ENCODE peak calls at places on chromosomes 2 and 18, in seven cellular contexts. A, O, T, P, U, M and N are unnamed samples.

GRCh38 chr2:66528974-66529724 is 94.2 kb downstream of the MEIS1 start:
- DNase-seq in T (no peak), O (no peak), P (no peak), M (no peak), A (no peak), U (no peak), N (no peak)

GRCh38 chr2:14634885-14635871 is 2.7 kb downstream of the LRATD1 start:
- DNase-seq in P (peak), M (peak), U (no peak), O (peak), T (no peak), A (peak), N (no peak)

GRCh38 chr2:150994041-150994440 is 267.6 kb downstream of the RBM43 start:
- DNase-seq in A (no peak), T (peak), U (no peak), O (no peak), M (peak), P (no peak), N (no peak)

GRCh38 chr2:95158891-95159619 is 593 bp downstream of the ZNF514 start:
- DNase-seq in A (peak), T (no peak), M (peak), O (peak), P (no peak), U (peak), N (no peak)

GRCh38 chr2:156115338-156115737 is 217.2 kb downstream of the NR4A2 start:
- DNase-seq in T (no peak), M (peak), U (no peak), A (no peak), P (no peak), O (no peak), N (no peak)

GRCh38 chr2:236688563-236689392 is 119.2 kb downstream of the ACKR3 start:
- DNase-seq in M (no peak), T (no peak), P (no peak), A (no peak), O (no peak), U (no peak), N (no peak)

GRCh38 chr2:29336334-29336733 is 221.1 kb downstream of the CLIP4 start:
- DNase-seq in A (no peak), U (no peak), T (no peak), P (no peak), M (no peak), O (no peak), N (no peak)

GRCh38 chr2:124908411-124908810 is 883.3 kb downstream of the CNTNAP5 start:
- DNase-seq in U (no peak), P (no peak), O (no peak), M (peak), A (no peak), T (no peak), N (no peak)

GRCh38 chr2:17538844-17539554 is 1.5 kb upstream of the VSNL1 start:
- DNase-seq in O (peak), M (peak), T (no peak), P (peak), A (peak), U (peak), N (no peak)

GRCh38 chr2:30509716-30510115 is 62.7 kb downstream of the LCLAT1 start:
- DNase-seq in P (no peak), T (no peak), A (no peak), O (no peak), U (no peak), M (no peak), N (no peak)

GRCh38 chr2:144350151-144350802 is 169.6 kb downstream of the ZEB2 start:
- DNase-seq in P (no peak), T (no peak), M (peak), O (peak), A (no peak), U (no peak), N (no peak)

GRCh38 chr2:233535276-233535675 is 31.3 kb downstream of the USP40 start:
- DNase-seq in M (no peak), U (no peak), P (no peak), A (no peak), T (no peak), O (no peak), N (no peak)

GRCh38 chr2:14942991-14943390 is 310.5 kb downstream of the LRATD1 start:
- DNase-seq in T (no peak), P (no peak), A (no peak), M (no peak), O (no peak), U (no peak), N (no peak)

GRCh38 chr2:184326076-184326475 is 272.3 kb upstream of the ZNF804A start:
- DNase-seq in T (no peak), O (no peak), A (no peak), M (no peak), U (no peak), P (no peak), N (no peak)

GRCh38 chr2:187959821-187960220 is 331.9 kb upstream of the GULP1 start:
- DNase-seq in T (no peak), A (no peak), U (peak), M (peak), O (no peak), P (no peak), N (peak)

DNA sequence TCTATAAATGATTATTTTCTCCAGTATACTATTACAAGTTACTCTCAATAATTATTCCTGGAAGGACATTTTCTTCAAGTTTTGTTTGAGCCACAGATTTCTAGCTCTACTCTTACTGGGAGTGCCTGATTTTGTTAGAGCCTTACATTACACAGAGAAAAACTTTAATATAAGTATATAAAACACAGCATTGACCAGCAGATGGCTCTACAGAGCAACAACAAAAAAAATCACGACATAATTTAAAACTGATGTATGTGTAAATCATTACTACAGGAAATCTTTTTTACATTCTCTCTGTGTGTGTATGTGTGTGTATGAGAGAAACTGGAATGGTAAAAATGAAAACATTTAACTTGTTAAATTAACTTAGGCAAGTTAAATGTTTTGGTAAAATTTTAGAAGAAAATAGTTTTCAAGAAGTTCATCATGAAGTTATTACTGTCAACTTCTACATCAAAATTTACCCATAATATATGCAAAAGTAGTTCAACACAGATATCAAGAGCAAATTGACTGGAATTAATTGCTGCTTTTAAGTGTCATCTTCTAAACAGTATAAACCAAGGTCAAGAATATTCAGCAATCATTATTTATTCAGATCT is 103.3 kb downstream of the MDH1 start:
- DNase-seq in U (peak), A (no peak), O (peak), P (no peak), T (no peak), M (peak), N (peak)
- TF ChIP-seq CTCF in U (peak), A (no peak), O (peak), P (peak), T (peak), M (peak), N (peak)

GRCh38 chr2:71452565-71452964 is 796 bp upstream of the DYSF start:
- DNase-seq in O (no peak), A (no peak), M (peak), T (no peak), P (no peak), U (peak), N (no peak)
- H3K4me3 ChIP-seq in O (no peak), A (no peak), M (no peak), T (no peak), P (no peak), U (no peak), N (no peak)

DNA sequence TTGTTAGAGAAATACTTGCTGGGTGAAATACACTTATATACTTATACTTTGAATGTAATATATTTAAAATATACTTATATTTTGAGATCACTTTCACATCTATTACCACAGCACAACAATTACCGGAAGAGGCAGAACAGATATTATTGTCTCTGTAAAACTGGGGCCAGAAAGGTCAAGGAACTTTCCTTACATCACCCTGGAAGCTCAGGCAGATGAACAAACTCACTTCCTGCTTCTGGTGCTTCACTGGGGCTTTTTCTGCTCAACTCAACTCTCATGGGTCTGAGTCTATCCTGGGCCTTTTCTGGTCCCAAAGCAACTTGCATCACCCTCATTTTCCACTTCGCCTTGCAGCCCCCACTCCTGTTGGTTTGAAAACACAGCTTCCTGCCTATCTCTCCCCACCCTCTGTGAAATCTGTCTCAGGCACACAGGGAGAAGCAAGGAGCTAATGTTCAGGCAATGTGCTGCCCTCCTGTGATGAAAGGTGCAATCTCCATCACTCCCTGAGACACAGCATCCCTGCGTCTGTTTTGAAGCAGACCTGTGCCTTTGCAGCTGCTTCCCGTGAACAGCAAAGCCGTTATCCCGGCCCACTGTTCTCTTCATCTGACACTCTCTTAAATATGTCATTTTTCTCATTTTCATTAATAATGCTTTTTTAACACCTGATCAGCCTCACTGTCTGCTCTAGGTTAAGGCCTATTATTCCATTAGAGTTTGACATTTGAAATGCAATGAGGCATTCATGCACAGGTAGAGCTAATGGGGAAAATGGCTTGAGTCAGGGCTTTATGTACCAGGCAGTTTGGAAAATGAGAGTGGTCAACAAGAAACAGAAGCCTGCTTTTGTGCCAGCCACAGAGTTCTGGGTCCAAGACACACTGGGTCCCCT is 251.9 kb upstream of the CHAC2 start:
- DNase-seq in P (no peak), T (no peak), O (no peak), U (peak), A (no peak), M (peak), N (no peak)
- TF ChIP-seq CTCF in P (no peak), T (peak), O (peak), U (no peak), A (no peak), M (peak), N (no peak)

DNA sequence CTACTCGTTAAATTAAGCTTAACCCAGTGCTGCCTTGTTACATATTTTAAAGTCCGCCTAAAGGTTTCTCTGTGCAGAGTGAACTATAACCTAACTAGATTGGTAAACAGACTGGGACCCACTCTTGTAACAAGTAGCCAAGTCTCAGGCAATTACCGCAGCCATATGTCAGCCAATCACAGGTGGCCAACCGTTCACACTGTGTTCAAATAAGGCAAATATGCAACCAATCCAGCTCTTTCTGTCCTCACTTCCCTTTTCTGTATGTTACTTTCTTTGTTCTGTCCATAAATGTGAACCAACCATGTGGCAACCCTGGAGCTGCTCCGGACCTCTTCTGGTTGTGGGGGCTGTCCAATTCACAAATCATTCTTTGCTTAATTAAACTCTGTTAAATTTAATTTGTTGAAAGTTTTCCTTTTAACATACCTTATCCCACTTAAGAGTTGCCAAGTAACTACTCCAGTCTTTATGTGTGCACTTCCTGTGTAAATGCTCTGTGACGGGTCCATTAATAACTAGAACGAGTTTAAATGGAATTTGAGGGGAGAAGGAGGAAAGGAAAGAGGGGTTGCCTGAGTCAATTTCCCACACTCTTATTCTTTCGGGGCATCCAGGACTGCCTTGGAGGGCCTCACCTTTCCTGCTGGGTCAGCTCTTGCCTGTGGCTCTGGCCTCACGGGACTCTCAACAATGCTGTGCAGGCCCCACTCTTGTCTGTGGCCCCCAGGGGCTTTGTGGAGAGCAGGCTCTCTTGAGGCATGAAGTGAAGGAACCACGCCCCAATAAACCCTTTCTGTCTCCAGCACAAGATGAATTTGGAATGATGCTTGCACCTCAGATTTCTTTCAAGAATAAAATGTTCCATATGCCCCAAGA is 6.6 kb upstream of the RPL37A start:
- DNase-seq in A (no peak), P (no peak), M (no peak), U (peak), T (no peak), O (no peak), N (no peak)
- H3K4me3 ChIP-seq in A (no peak), P (no peak), M (no peak), U (peak), T (no peak), O (no peak), N (no peak)

GRCh38 chr18:39685303-39685902 is 2119.8 kb upstream of the CELF4 start:
- DNase-seq in P (no peak), O (no peak), M (no peak), T (no peak), A (no peak), U (no peak), N (no peak)

GRCh38 chr18:39675916-39676315 is 2110.3 kb upstream of the CELF4 start:
- DNase-seq in U (no peak), O (no peak), A (no peak), T (no peak), P (no peak), M (peak), N (no peak)

GRCh38 chr18:39675358-39675757 is 2109.8 kb upstream of the CELF4 start:
- DNase-seq in A (no peak), U (no peak), O (peak), T (peak), P (no peak), M (peak), N (peak)

DNA sequence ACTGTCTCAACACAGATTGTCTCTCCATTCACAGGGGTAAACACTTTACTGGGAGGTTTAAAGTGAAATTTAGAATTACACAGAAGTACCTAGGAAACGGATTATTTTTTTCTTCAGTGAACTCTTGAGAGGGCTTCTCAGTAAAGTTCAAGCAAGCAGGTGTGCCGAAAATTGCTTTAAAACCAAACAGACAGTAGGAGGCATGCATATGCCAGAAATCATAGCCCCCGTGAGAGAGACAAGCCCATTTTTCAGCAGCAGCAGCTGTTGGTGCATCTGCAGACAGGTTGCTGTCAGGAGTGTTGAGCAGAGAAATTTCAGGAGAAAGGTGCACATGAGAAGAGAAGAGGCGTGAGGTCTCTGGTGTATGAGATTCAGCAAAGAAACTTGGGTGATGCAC is 2115.5 kb upstream of the CELF4 start:
- DNase-seq in T (no peak), P (no peak), A (no peak), M (no peak), U (no peak), O (no peak), N (no peak)
- TF ChIP-seq CTCF in T (no peak), P (no peak), A (no peak), M (no peak), U (no peak), O (no peak), N (no peak)

GRCh38 chr2:130728007-130728454 is 839 bp upstream of the GPR148 start:
- DNase-seq in T (no peak), A (peak), O (no peak), M (peak), U (peak), P (no peak), N (no peak)

GRCh38 chr2:130728549-130729310 is at the start of gene GPR148:
- DNase-seq in P (no peak), T (no peak), O (no peak), M (no peak), U (no peak), A (peak), N (no peak)

GRCh38 chr2:130726614-130727180 is 2.2 kb upstream of the GPR148 start:
- DNase-seq in M (no peak), T (no peak), A (peak), U (no peak), P (no peak), O (no peak), N (no peak)

GRCh38 chr2:130729311-130730299 is 735 bp downstream of the GPR148 start:
- DNase-seq in M (no peak), O (no peak), A (peak), U (no peak), P (no peak), T (no peak), N (no peak)

DNA sequence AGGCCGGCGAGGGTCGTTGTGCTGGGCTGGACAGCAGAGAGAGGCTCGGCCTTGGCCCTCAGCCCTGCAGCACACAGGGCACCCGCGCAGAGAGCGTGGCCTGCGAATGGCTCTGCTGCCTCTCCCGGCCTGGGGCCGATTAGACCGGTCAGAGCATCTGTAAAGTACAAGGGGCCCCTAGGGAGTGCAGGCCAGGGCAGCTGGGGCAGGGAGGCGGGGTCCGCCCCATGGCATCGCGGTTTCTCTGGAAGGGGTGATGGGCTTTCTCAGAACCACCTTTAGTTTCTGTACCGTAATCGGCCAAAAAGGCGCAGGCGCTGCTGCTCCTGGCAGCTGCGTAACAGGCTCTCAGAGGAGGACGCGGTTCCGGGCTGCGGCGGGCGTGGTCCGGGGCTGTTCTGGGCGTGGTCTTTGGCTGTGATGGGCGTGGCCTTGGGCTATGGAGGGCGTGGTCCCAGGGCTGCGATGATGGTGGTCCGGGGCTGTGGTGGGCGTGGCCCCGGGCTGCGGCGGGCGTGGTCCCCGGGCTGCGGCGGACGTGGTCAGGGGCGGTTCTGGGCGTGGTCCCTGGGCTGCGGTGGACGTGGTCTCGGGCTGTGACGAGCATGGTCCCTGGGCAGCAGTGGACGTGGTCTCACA is 1.5 kb upstream of the GPR148 start:
- DNase-seq in O (peak), P (peak), U (peak), M (peak), T (no peak), A (peak), N (peak)
- H3K4me3 ChIP-seq in O (peak), P (peak), U (peak), M (peak), T (peak), A (peak), N (peak)